ENCODE peak calls at places on chromosome 3, in four cellular contexts. P, C, W and K are unnamed samples.

GRCh38 chr3:188209740-188210139 is 55.8 kb downstream of the LPP start:
- DNase-seq in P (no peak), C (no peak), W (no peak), K (no peak)

GRCh38 chr3:164458986-164459385 is 619.3 kb downstream of the SI start:
- DNase-seq in P (no peak), C (no peak), W (no peak), K (no peak)

GRCh38 chr3:4744405-4745239 is 234.6 kb upstream of the BHLHE40 start:
- DNase-seq in P (peak), C (no peak), W (no peak), K (no peak)

GRCh38 chr3:169337541-169337940 is 326.0 kb downstream of the MECOM start:
- DNase-seq in P (no peak), C (no peak), W (no peak), K (no peak)

GRCh38 chr3:31196881-31197364 is 302.5 kb upstream of the GADL1 start:
- DNase-seq in P (no peak), C (no peak), W (no peak), K (no peak)

GRCh38 chr3:54863366-54863765 is 64.5 kb downstream of the LRTM1 start:
- DNase-seq in P (no peak), C (no peak), W (no peak), K (no peak)

GRCh38 chr3:52242039-52242438 is 3.1 kb upstream of the TWF2 start:
- DNase-seq in P (no peak), C (no peak), W (no peak), K (no peak)

GRCh38 chr3:38446812-38447211 is 6.9 kb upstream of the ACVR2B start:
- DNase-seq in P (no peak), C (no peak), W (no peak), K (no peak)

GRCh38 chr3:86547697-86548096 is 443.3 kb downstream of the VGLL3 start:
- DNase-seq in P (no peak), C (no peak), W (no peak), K (no peak)

GRCh38 chr3:157120071-157120892 is 39.7 kb downstream of the CCNL1 start:
- DNase-seq in P (no peak), C (peak), W (no peak), K (peak)

GRCh38 chr3:81302045-81302444 is 459.4 kb downstream of the GBE1 start:
- DNase-seq in P (peak), C (peak), W (peak), K (peak)

GRCh38 chr3:9778102-9778501 is 8.4 kb upstream of the CAMK1 start:
- DNase-seq in P (no peak), C (no peak), W (no peak), K (no peak)

GRCh38 chr3:20099020-20099539 is 58.8 kb downstream of the KAT2B start:
- DNase-seq in P (no peak), C (no peak), W (no peak), K (no peak)

GRCh38 chr3:107543666-107544065 is 20.9 kb downstream of the BBX start:
- DNase-seq in P (peak), C (no peak), W (no peak), K (no peak)

GRCh38 chr3:104939196-104939595 is 427.5 kb upstream of the ALCAM start:
- DNase-seq in P (no peak), C (no peak), W (no peak), K (no peak)
- TF ChIP-seq EP300 in P (no peak), C (no peak), W (no peak), K (no peak)

GRCh38 chr3:72077473-72078259 is 292.7 kb upstream of the PROK2 start:
- DNase-seq in P (no peak), C (peak), W (no peak), K (no peak)
- TF ChIP-seq EP300 in P (no peak), C (no peak), W (no peak), K (no peak)

DNA sequence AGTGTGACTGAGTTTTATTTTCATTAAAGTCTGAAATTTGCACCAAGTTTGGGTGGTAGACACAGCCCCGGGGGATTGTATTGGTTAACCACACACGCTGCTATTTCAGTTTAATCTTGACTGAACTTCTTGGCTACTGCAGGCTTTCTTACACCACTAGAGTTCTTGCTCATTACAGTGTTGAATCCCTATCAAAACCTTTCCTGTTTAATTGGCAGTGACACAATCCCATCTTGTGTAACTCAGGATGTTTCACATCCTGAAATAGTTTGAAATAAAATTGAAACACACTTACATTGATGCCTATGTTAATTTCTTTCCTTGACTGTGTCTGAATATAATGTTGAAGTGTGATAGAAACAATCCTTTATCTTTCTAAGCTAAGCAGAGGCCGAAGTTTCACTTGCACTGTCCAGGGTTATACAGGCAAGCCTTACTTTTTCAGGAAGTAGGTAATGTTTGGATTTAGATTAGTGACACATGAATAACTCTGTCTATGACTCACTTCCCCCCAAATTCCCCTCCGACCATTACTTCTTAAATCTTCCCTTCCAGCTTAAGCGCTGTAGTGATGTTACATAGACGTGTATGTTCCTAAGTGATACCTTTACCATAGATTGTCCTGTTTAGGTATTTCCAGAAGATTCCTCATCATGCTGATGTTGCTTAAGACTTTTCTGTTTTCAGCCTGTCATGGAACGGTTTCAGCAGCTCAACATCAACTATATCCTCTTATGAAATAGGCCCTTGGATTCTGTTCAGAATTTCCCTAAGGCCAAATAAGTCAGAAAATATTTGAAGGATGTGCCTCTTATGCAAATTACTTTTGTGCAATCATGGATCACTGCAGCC is 16.8 kb downstream of the ATG7 start:
- DNase-seq in P (peak), C (no peak), W (no peak), K (no peak)
- TF ChIP-seq EP300 in P (no peak), C (no peak), W (no peak), K (peak)

GRCh38 chr3:185737740-185738680 is 86.8 kb downstream of the IGF2BP2 start:
- DNase-seq in P (no peak), C (no peak), W (no peak), K (no peak)

GRCh38 chr3:185733980-185734724 is 90.7 kb downstream of the IGF2BP2 start:
- DNase-seq in P (peak), C (peak), W (no peak), K (peak)

GRCh38 chr3:185737020-185737419 is 87.8 kb downstream of the IGF2BP2 start:
- DNase-seq in P (no peak), C (no peak), W (no peak), K (no peak)

GRCh38 chr3:185732782-185733181 is 92.1 kb downstream of the IGF2BP2 start:
- DNase-seq in P (no peak), C (no peak), W (no peak), K (no peak)

DNA sequence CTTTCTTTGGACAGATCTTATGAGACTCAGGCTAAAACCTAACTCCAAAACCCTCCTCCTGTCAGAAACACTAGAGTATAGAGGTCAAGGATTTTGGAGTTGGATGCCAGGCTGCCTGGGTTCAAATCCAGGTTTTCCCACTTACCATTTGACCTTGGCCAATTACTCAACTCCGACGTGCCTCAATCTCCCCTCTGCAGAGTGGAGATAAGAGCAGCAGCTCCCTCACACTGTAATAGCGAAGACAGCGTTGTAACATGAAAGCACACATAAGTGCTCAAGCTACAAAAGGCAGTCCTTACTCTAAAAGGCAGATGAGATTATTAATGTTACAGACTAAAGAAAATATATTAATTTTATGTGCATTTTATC is 90.1 kb downstream of the IGF2BP2 start:
- DNase-seq in P (no peak), C (no peak), W (no peak), K (no peak)
- TF ChIP-seq EP300 in P (no peak), C (no peak), W (no peak), K (no peak)

DNA sequence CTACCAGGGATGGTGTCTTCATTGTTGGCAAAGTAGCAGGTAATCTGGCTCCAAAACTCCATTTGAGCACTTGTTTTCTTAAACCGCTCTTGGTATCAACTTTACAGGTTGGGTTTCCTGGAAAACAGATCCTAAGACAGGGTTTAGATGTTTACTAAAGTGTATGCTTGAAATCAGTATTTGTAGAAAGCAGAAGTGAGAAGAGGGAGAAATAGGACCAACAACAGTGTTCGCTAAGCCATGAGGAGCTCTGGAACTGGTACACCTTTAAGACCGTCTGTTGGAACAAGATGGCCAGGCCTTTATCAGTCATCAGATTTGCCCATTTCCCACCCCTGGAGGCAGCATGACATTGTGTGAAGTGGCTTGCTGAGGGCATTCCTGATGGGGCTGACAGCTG is 171.0 kb upstream of the COL8A1 start:
- DNase-seq in P (no peak), C (no peak), W (no peak), K (no peak)
- TF ChIP-seq EP300 in P (no peak), C (no peak), W (no peak), K (no peak)